ENCODE peak calls at places on chromosomes 12 and 14, in eight cellular contexts. G, M, I, K, E, O, A and D are unnamed samples.

GRCh38 chr14:75247286-75247922 is 31.2 kb upstream of the FOS start:
- DNase-seq in G (no peak), M (no peak), I (no peak), K (peak), E (peak), O (no peak), A (no peak), D (no peak)

GRCh38 chr12:85733441-85733840 is 102.8 kb downstream of the RASSF9 start:
- DNase-seq in G (no peak), M (no peak), I (no peak), K (no peak), E (no peak), O (no peak), A (peak), D (no peak)

GRCh38 chr12:43307126-43307525 is 244.9 kb downstream of the ADAMTS20 start:
- DNase-seq in G (no peak), M (no peak), I (no peak), K (no peak), E (no peak), O (no peak), A (no peak), D (no peak)

GRCh38 chr12:6532051-6532926 is 2.0 kb upstream of the GAPDH start:
- DNase-seq in G (peak), M (peak), I (no peak), K (peak), E (peak), O (no peak), A (peak), D (no peak)

GRCh38 chr14:72753044-72753710 is 140.7 kb downstream of the DPF3 start:
- DNase-seq in G (no peak), M (no peak), I (no peak), K (no peak), E (no peak), O (no peak), A (no peak), D (no peak)

GRCh38 chr14:64417042-64417770 is 29.1 kb downstream of the MTHFD1 start:
- DNase-seq in G (no peak), M (no peak), I (no peak), K (no peak), E (no peak), O (no peak), A (peak), D (no peak)

GRCh38 chr14:94305620-94306019 is 12.6 kb upstream of the SERPINA10 start:
- DNase-seq in G (no peak), M (no peak), I (no peak), K (no peak), E (no peak), O (no peak), A (no peak), D (no peak)

GRCh38 chr12:101782544-101782855 is 43.2 kb upstream of the SYCP3 start:
- DNase-seq in G (no peak), M (no peak), I (no peak), K (no peak), E (no peak), O (no peak), A (no peak), D (no peak)

GRCh38 chr12:15538881-15539280 is 216.6 kb downstream of the PTPRO start:
- DNase-seq in G (no peak), M (no peak), I (no peak), K (no peak), E (no peak), O (no peak), A (peak), D (no peak)

GRCh38 chr14:23069413-23069806 is 12.1 kb upstream of the CDH24 start:
- DNase-seq in G (no peak), M (no peak), I (no peak), K (no peak), E (no peak), O (no peak), A (no peak), D (no peak)

GRCh38 chr12:122413516-122414404 is 8.7 kb downstream of the CLIP1 start:
- DNase-seq in G (no peak), M (no peak), I (peak), K (no peak), E (no peak), O (no peak), A (peak), D (peak)

GRCh38 chr14:74886001-74886400 is 4.3 kb downstream of the DLST start:
- DNase-seq in G (peak), M (peak), I (no peak), K (no peak), E (no peak), O (no peak), A (peak), D (no peak)

GRCh38 chr14:32226051-32226450 is 23.0 kb upstream of the RNU6-8 start:
- DNase-seq in G (no peak), M (no peak), I (no peak), K (no peak), E (no peak), O (no peak), A (no peak), D (no peak)

GRCh38 chr12:10457760-10458159 is 4.6 kb upstream of the KLRC1 start:
- DNase-seq in G (no peak), M (no peak), I (no peak), K (no peak), E (no peak), O (no peak), A (no peak), D (no peak)

GRCh38 chr12:78146365-78146772 is 315.7 kb downstream of the NAV3 start:
- DNase-seq in G (peak), M (no peak), I (no peak), K (no peak), E (no peak), O (no peak), A (peak), D (peak)

GRCh38 chr14:34078117-34078743 is 127.4 kb upstream of the EGLN3 start:
- DNase-seq in G (no peak), M (no peak), I (no peak), K (no peak), E (no peak), O (no peak), A (no peak), D (no peak)

GRCh38 chr12:84455598-84455997 is 457.0 kb downstream of the SLC6A15 start:
- DNase-seq in G (peak), M (peak), I (no peak), K (no peak), E (no peak), O (no peak), A (no peak), D (no peak)

GRCh38 chr12:123761841-123762714 is at the start of gene DNAH10:
- DNase-seq in G (no peak), M (no peak), I (no peak), K (peak), E (peak), O (no peak), A (peak), D (no peak)

GRCh38 chr12:114163766-114164165 is 197.6 kb upstream of the RBM19 start:
- DNase-seq in G (peak), M (peak), I (no peak), K (no peak), E (no peak), O (no peak), A (peak), D (no peak)

GRCh38 chr12:27505771-27506170 is 18.2 kb upstream of the PPFIBP1 start:
- DNase-seq in G (no peak), M (no peak), I (no peak), K (no peak), E (no peak), O (no peak), A (no peak), D (peak)

GRCh38 chr12:6961695-6962284 is 8.7 kb downstream of the PHB2 start:
- DNase-seq in G (no peak), M (no peak), I (peak), K (peak), E (peak), O (no peak), A (peak), D (no peak)

GRCh38 chr14:76917158-76917596 is 91.0 kb downstream of the LRRC74A start:
- DNase-seq in G (no peak), M (no peak), I (peak), K (peak), E (peak), O (no peak), A (peak), D (peak)

GRCh38 chr12:16046266-16046665 is 135.1 kb downstream of the DERA start:
- DNase-seq in G (no peak), M (no peak), I (no peak), K (no peak), E (no peak), O (no peak), A (no peak), D (no peak)

GRCh38 chr12:63889721-63890509 is 45.4 kb downstream of the SRGAP1 start:
- DNase-seq in G (no peak), M (no peak), I (no peak), K (no peak), E (no peak), O (no peak), A (no peak), D (no peak)

GRCh38 chr12:88577537-88577936 is 2.7 kb downstream of the KITLG start:
- DNase-seq in G (no peak), M (no peak), I (no peak), K (no peak), E (no peak), O (no peak), A (peak), D (no peak)

GRCh38 chr12:94041833-94042232 is 106.5 kb upstream of the PLXNC1 start:
- DNase-seq in G (no peak), M (no peak), I (no peak), K (no peak), E (no peak), O (no peak), A (peak), D (peak)

GRCh38 chr14:78581222-78581621 is 411.0 kb downstream of the NRXN3 start:
- DNase-seq in G (no peak), M (no peak), I (no peak), K (no peak), E (no peak), O (no peak), A (no peak), D (no peak)

GRCh38 chr12:70074510-70074909 is 168.7 kb upstream of the CNOT2 start:
- DNase-seq in G (no peak), M (no peak), I (no peak), K (no peak), E (no peak), O (no peak), A (no peak), D (no peak)

GRCh38 chr12:47082963-47083621 is 3.3 kb upstream of the AMIGO2 start:
- DNase-seq in G (peak), M (peak), I (no peak), K (no peak), E (no peak), O (no peak), A (peak), D (no peak)

GRCh38 chr12:108640802-108641445 is 7.2 kb upstream of the SELPLG start:
- DNase-seq in G (no peak), M (no peak), I (peak), K (no peak), E (peak), O (no peak), A (peak), D (no peak)

GRCh38 chr12:15621140-15621539 is 168.0 kb downstream of the EPS8 start:
- DNase-seq in G (no peak), M (no peak), I (no peak), K (no peak), E (no peak), O (no peak), A (no peak), D (no peak)

GRCh38 chr12:107778383-107779015 is 4.0 kb downstream of the ASCL4 start:
- DNase-seq in G (no peak), M (no peak), I (no peak), K (no peak), E (peak), O (no peak), A (no peak), D (no peak)

GRCh38 chr12:76033116-76034001 is 1.8 kb upstream of the PHLDA1 start:
- DNase-seq in G (no peak), M (no peak), I (no peak), K (no peak), E (no peak), O (no peak), A (peak), D (no peak)

GRCh38 chr12:104985206-104985605 is 910 bp upstream of the NOPCHAP1 start:
- DNase-seq in G (no peak), M (no peak), I (no peak), K (no peak), E (no peak), O (no peak), A (no peak), D (no peak)

GRCh38 chr14:95098984-95099599 is 58.2 kb downstream of the DICER1 start:
- DNase-seq in G (peak), M (peak), I (peak), K (peak), E (peak), O (no peak), A (peak), D (no peak)